ENCODE peak calls at places on chromosomes 1 and 21, in seven cellular contexts. G is spleen, R is body of pancreas, X is stomach, B is right lobe of liver, T is tibial nerve, C is ovary. E is an unnamed sample.

GRCh38 chr21:34992736-34993135 is 56.4 kb downstream of the RUNX1 start:
- DNase-seq in G (no peak), R (no peak), X (no peak), B (no peak), T (peak; percentile 23), C (no peak), E (peak; percentile 37)

GRCh38 chr1:20487236-20487590 is 1.2 kb upstream of the CAMK2N1 start:
- DNase-seq in G (no peak), R (no peak), X (no peak), B (no peak), T (no peak), C (no peak), E (no peak)

GRCh38 chr1:247268390-247269045 is 12.6 kb downstream of the VN1R5 start:
- DNase-seq in G (no peak), R (no peak), X (peak; percentile 86), B (peak; percentile 73), T (no peak), C (no peak), E (no peak)

GRCh38 chr21:26769613-26770188 is 75.5 kb downstream of the ADAMTS1 start:
- DNase-seq in G (no peak), R (no peak), X (no peak), B (no peak), T (no peak), C (no peak), E (no peak)

GRCh38 chr21:28375708-28376385 is 616.8 kb downstream of the LTN1 start:
- DNase-seq in G (no peak), R (no peak), X (no peak), B (peak; percentile 61), T (no peak), C (no peak), E (no peak)

GRCh38 chr1:234915923-234916675 is 212.5 kb downstream of the TOMM20 start:
- DNase-seq in G (no peak), R (no peak), X (peak; percentile 34), B (no peak), T (no peak), C (no peak), E (no peak)

GRCh38 chr1:63575340-63575826 is 17.8 kb upstream of the PGM1 start:
- DNase-seq in G (no peak), R (no peak), X (no peak), B (no peak), T (no peak), C (no peak), E (no peak)

GRCh38 chr1:232868793-232869491 is 63.7 kb downstream of the MAP10 start:
- DNase-seq in G (no peak), R (peak; percentile 12), X (no peak), B (peak; percentile 71), T (peak; percentile 50), C (peak; percentile 55), E (peak; percentile 37)

GRCh38 chr1:116962976-116963639 is 38.5 kb upstream of the CD101 start:
- DNase-seq in G (no peak), R (no peak), X (no peak), B (no peak), T (no peak), C (no peak), E (no peak)

GRCh38 chr1:14137411-14138134 is 437.6 kb downstream of the PRDM2 start:
- DNase-seq in G (no peak), R (no peak), X (no peak), B (no peak), T (no peak), C (no peak), E (no peak)

GRCh38 chr1:12462586-12462985 is 155.4 kb downstream of the DHRS3 start:
- DNase-seq in G (no peak), R (no peak), X (no peak), B (no peak), T (no peak), C (no peak), E (no peak)

GRCh38 chr21:46607605-46608004 is 2.7 kb upstream of the S100B start:
- DNase-seq in G (no peak), R (no peak), X (no peak), B (no peak), T (no peak), C (no peak), E (no peak)

GRCh38 chr1:20443703-20444587 is 42.1 kb downstream of the CAMK2N1 start:
- DNase-seq in G (no peak), R (no peak), X (no peak), B (no peak), T (no peak), C (no peak), E (no peak)

GRCh38 chr1:151292207-151293030 is 10.3 kb downstream of the ZNF687 start:
- DNase-seq in G (no peak), R (no peak), X (no peak), B (no peak), T (no peak), C (no peak), E (no peak)
- TF ChIP-seq POLR2A in G (no peak), R (no peak), X (no peak), B (no peak), T (no peak), C (no peak), E (no peak)

GRCh38 chr1:143718524-143718923 is 253.3 kb downstream of the FAM72C start:
- DNase-seq in G (no peak), R (no peak), X (no peak), B (no peak), T (no peak), C (no peak), E (no peak)

GRCh38 chr1:143717434-143717833 is 254.4 kb downstream of the FAM72C start:
- DNase-seq in G (no peak), R (no peak), X (no peak), B (no peak), T (no peak), C (no peak), E (no peak)

GRCh38 chr1:143720087-143721023 is 251.4 kb downstream of the FAM72C start:
- DNase-seq in G (peak; percentile 87), R (peak; percentile 24), X (no peak), B (no peak), T (no peak), C (no peak), E (no peak)

GRCh38 chr1:143718021-143718420 is 253.8 kb downstream of the FAM72C start:
- DNase-seq in G (no peak), R (no peak), X (no peak), B (no peak), T (no peak), C (no peak), E (no peak)

GRCh38 chr1:143721024-143721373 is 250.8 kb downstream of the FAM72C start:
- DNase-seq in G (no peak), R (no peak), X (no peak), B (no peak), T (no peak), C (no peak), E (no peak)
- H3K27me3 ChIP-seq in G (peaks cover 29% of the 10 kb centered on the region), R (peaks cover 4% of the 10 kb centered on the region), X (peaks cover 30% of the 10 kb centered on the region), B (no peaks in the 10 kb centered on the region), T (no peaks in the 10 kb centered on the region), C (no peaks in the 10 kb centered on the region), E (peaks cover 7% of the 10 kb centered on the region)

GRCh38 chr1:95716550-95716949 is 482.5 kb downstream of the RWDD3 start:
- DNase-seq in G (no peak), R (no peak), X (no peak), B (no peak), T (no peak), C (no peak), E (no peak)

GRCh38 chr1:95716097-95716496 is 482.1 kb downstream of the RWDD3 start:
- DNase-seq in G (no peak), R (no peak), X (no peak), B (no peak), T (no peak), C (no peak), E (no peak)
- H3K4me1 ChIP-seq in G (no peaks in the 10 kb centered on the region), R (no peaks in the 10 kb centered on the region), X (no peaks in the 10 kb centered on the region), B (no peaks in the 10 kb centered on the region), T (no peaks in the 10 kb centered on the region), C (no peaks in the 10 kb centered on the region), E (no peaks in the 10 kb centered on the region)

GRCh38 chr1:11272842-11273594 is at the start of gene UBIAD1:
- DNase-seq in G (peak; percentile 96), R (peak; percentile 89), X (peak; percentile 87), B (peak; percentile 92), T (peak; percentile 76), C (peak; percentile 88), E (peak; percentile 84)
- TF ChIP-seq POLR2A in G (peak; percentile 34), R (peak; percentile 46), X (no peak), B (peak; percentile 66), T (peak; percentile 69), C (peak; percentile 65), E (peak; percentile 54)

GRCh38 chr21:33067045-33067444 is 2.9 kb upstream of the OLIG1 start:
- DNase-seq in G (no peak), R (no peak), X (no peak), B (no peak), T (no peak), C (no peak), E (no peak)
- H3K27me3 ChIP-seq in G (peaks cover 88% of the 10 kb centered on the region), R (peaks cover 21% of the 10 kb centered on the region), X (peaks cover 63% of the 10 kb centered on the region), B (no peaks in the 10 kb centered on the region), T (no peaks in the 10 kb centered on the region), C (no peaks in the 10 kb centered on the region), E (peaks cover 86% of the 10 kb centered on the region)

GRCh38 chr1:1908506-1908791 is 6.6 kb upstream of the CALML6 start:
- DNase-seq in G (no peak), R (no peak), X (no peak), B (peak; percentile 75), T (no peak), C (no peak), E (no peak)
- H3K4me1 ChIP-seq in G (peaks cover 39% of the 10 kb centered on the region), R (peaks cover 39% of the 10 kb centered on the region), X (peaks cover 36% of the 10 kb centered on the region), B (peaks cover 3% of the 10 kb centered on the region), T (peaks cover 24% of the 10 kb centered on the region), C (peaks cover 4% of the 10 kb centered on the region), E (peaks cover 36% of the 10 kb centered on the region)

DNA sequence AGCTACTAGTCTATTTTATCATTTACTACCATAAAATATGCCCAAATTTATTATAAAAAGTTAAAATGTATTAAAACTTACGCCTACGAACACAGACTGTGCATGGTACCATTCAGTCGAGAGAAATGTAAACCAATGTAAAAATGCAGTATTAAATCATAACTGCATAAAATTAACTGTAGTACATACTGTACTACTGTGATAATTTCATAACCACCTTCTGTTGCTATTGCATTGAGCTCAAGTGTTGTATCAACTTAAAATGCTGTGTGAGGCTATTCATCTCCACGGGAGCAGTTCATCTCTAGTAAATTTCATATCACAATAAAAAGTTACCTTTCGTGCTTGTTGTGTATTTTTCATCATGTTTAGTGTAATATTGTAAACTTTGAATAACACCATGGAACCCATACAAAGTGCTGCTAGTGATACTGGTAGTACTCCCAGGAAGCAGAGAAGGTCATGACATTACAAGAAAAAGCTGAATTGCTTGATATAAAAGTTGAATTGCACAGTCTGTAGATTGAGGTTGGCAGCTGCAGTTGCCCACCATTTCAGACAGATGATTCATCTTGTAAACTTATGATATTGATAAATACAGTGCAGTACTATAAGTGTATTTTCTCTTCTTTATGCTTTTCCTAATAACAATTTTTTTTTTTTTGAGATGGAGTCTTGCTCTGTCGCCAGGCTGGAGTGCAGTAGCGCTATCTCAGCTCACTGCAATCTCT is 19.0 kb upstream of the CENPF start:
- DNase-seq in G (no peak), R (no peak), X (no peak), B (no peak), T (no peak), C (no peak), E (no peak)
- TF ChIP-seq POLR2A in G (no peak), R (no peak), X (no peak), B (no peak), T (no peak), C (no peak), E (no peak)

E was measured in heart left ventricle.